ENCODE peak calls at places on chromosomes 6 and 20, in four cellular contexts. One of them, this sample, is unnamed.

GRCh38 chr6:160215232-160215631 is 43.4 kb downstream of the SLC22A2 start:
- DNase-seq in mesenchymal stem cell: no peak
- DNase-seq in IMR-90: no peak
- DNase-seq in neuronal stem cell: no peak
- DNase-seq in this sample: no peak

GRCh38 chr20:53157443-53158408 is 185.6 kb downstream of the TSHZ2 start:
- DNase-seq in neuronal stem cell: peak
- DNase-seq in IMR-90: peak
- DNase-seq in mesenchymal stem cell: peak
- DNase-seq in this sample: peak

GRCh38 chr6:42142118-42142835 is at the start of gene C6orf132:
- DNase-seq in neuronal stem cell: no peak
- DNase-seq in IMR-90: no peak
- DNase-seq in mesenchymal stem cell: peak
- DNase-seq in this sample: peak

GRCh38 chr6:18148304-18149025 is 6.4 kb downstream of the TPMT start:
- DNase-seq in neuronal stem cell: no peak
- DNase-seq in mesenchymal stem cell: peak
- DNase-seq in IMR-90: peak
- DNase-seq in this sample: no peak

GRCh38 chr6:80742481-80742880 is 636.0 kb downstream of the BCKDHB start:
- DNase-seq in mesenchymal stem cell: peak
- DNase-seq in IMR-90: peak
- DNase-seq in neuronal stem cell: no peak
- DNase-seq in this sample: no peak

GRCh38 chr6:44771647-44772415 is 384.3 kb downstream of the CDC5L start:
- DNase-seq in neuronal stem cell: no peak
- DNase-seq in mesenchymal stem cell: no peak
- DNase-seq in IMR-90: no peak
- DNase-seq in this sample: peak

GRCh38 chr6:75619230-75619899 is 17.7 kb downstream of the SENP6 start:
- DNase-seq in neuronal stem cell: no peak
- DNase-seq in mesenchymal stem cell: no peak
- DNase-seq in IMR-90: peak
- DNase-seq in this sample: no peak

GRCh38 chr20:51562334-51563140 is 20.0 kb upstream of the NFATC2 start:
- DNase-seq in IMR-90: peak
- DNase-seq in neuronal stem cell: peak
- DNase-seq in mesenchymal stem cell: peak
- DNase-seq in this sample: peak

GRCh38 chr20:37816003-37816402 is 86.9 kb upstream of the VSTM2L start:
- DNase-seq in neuronal stem cell: no peak
- DNase-seq in mesenchymal stem cell: no peak
- DNase-seq in IMR-90: no peak
- DNase-seq in this sample: no peak

GRCh38 chr6:154914288-154914687 is 80.8 kb upstream of the TIAM2 start:
- DNase-seq in IMR-90: no peak
- DNase-seq in mesenchymal stem cell: no peak
- DNase-seq in neuronal stem cell: no peak
- DNase-seq in this sample: no peak

GRCh38 chr6:118725944-118726343 is 74.6 kb upstream of the CEP85L start:
- DNase-seq in IMR-90: no peak
- DNase-seq in neuronal stem cell: no peak
- DNase-seq in mesenchymal stem cell: no peak
- DNase-seq in this sample: no peak

GRCh38 chr20:38270869-38271608 is 10.5 kb upstream of the KIAA1755 start:
- DNase-seq in mesenchymal stem cell: peak
- DNase-seq in IMR-90: peak
- DNase-seq in neuronal stem cell: no peak
- DNase-seq in this sample: no peak

GRCh38 chr6:56593801-56594318 is 48.8 kb downstream of the DST start:
- DNase-seq in mesenchymal stem cell: no peak
- DNase-seq in neuronal stem cell: no peak
- DNase-seq in IMR-90: peak
- DNase-seq in this sample: no peak

GRCh38 chr6:26743157-26743821 is 83.7 kb upstream of the ZNF322 start:
- DNase-seq in mesenchymal stem cell: peak
- DNase-seq in IMR-90: peak
- DNase-seq in neuronal stem cell: peak
- DNase-seq in this sample: peak

GRCh38 chr6:170223718-170224693 is 66.9 kb downstream of the DLL1 start:
- DNase-seq in neuronal stem cell: no peak
- DNase-seq in IMR-90: no peak
- DNase-seq in mesenchymal stem cell: no peak
- DNase-seq in this sample: no peak

GRCh38 chr6:69984506-69984905 is 118.2 kb downstream of the COL19A1 start:
- DNase-seq in IMR-90: no peak
- DNase-seq in neuronal stem cell: no peak
- DNase-seq in mesenchymal stem cell: no peak
- DNase-seq in this sample: no peak

GRCh38 chr6:132768051-132768517 is 10.4 kb upstream of the VNN2 start:
- DNase-seq in IMR-90: no peak
- DNase-seq in mesenchymal stem cell: peak
- DNase-seq in neuronal stem cell: peak
- DNase-seq in this sample: peak

GRCh38 chr6:16929814-16930213 is 168.6 kb upstream of the ATXN1 start:
- DNase-seq in IMR-90: peak
- DNase-seq in neuronal stem cell: no peak
- DNase-seq in mesenchymal stem cell: peak
- DNase-seq in this sample: no peak

GRCh38 chr6:136922680-136922996 is 537 bp downstream of the SLC35D3 start:
- DNase-seq in neuronal stem cell: no peak
- DNase-seq in IMR-90: no peak
- DNase-seq in mesenchymal stem cell: no peak
- DNase-seq in this sample: no peak

GRCh38 chr6:52263709-52264320 is 19.5 kb upstream of the IL17F start:
- DNase-seq in neuronal stem cell: peak
- DNase-seq in mesenchymal stem cell: peak
- DNase-seq in IMR-90: peak
- DNase-seq in this sample: peak

GRCh38 chr6:26452631-26453030 is 5.1 kb upstream of the BTN2A1 start:
- DNase-seq in neuronal stem cell: no peak
- DNase-seq in IMR-90: no peak
- DNase-seq in mesenchymal stem cell: no peak
- DNase-seq in this sample: no peak

GRCh38 chr20:21715193-21715881 is 9.9 kb downstream of the PAX1 start:
- DNase-seq in IMR-90: no peak
- DNase-seq in neuronal stem cell: no peak
- DNase-seq in mesenchymal stem cell: no peak
- DNase-seq in this sample: no peak

GRCh38 chr20:21712443-21713059 is 7.1 kb downstream of the PAX1 start:
- DNase-seq in mesenchymal stem cell: no peak
- DNase-seq in neuronal stem cell: no peak
- DNase-seq in IMR-90: no peak
- DNase-seq in this sample: no peak

GRCh38 chr20:21713901-21714296 is 8.4 kb downstream of the PAX1 start:
- DNase-seq in mesenchymal stem cell: no peak
- DNase-seq in IMR-90: no peak
- DNase-seq in neuronal stem cell: no peak
- DNase-seq in this sample: peak

GRCh38 chr20:21714297-21715192 is 9.1 kb downstream of the PAX1 start:
- DNase-seq in IMR-90: no peak
- DNase-seq in mesenchymal stem cell: no peak
- DNase-seq in neuronal stem cell: no peak
- DNase-seq in this sample: peak

GRCh38 chr20:21713470-21713869 is 8.0 kb downstream of the PAX1 start:
- DNase-seq in neuronal stem cell: no peak
- DNase-seq in mesenchymal stem cell: no peak
- DNase-seq in IMR-90: no peak
- DNase-seq in this sample: no peak
- H4K91ac ChIP-seq in neuronal stem cell: no peak
- H4K91ac ChIP-seq in mesenchymal stem cell: no peak
- H4K91ac ChIP-seq in IMR-90: no peak
- H4K91ac ChIP-seq in this sample: no peak

DNA sequence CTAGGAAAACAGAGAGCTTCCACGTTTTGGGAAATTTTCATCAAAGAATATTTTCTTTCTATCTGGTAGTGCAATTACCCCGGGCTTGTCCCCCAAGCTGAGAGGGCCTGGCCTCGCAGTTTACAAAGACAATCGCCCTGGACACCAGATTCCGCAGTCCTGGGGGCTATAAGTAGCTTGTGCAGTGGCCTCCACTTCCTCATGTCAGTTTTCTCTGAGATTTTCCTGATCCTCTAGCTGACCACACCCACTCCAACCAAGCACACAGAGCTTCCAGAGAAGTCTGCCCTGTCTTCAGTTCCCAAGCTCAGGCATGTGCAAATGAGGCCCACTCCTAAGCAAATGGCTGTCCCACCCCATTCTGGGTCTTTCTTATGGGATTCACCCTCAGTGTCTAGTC is 245.3 kb downstream of the MAFB start:
- DNase-seq in neuronal stem cell: no peak
- DNase-seq in mesenchymal stem cell: peak
- DNase-seq in IMR-90: no peak
- DNase-seq in this sample: no peak
- H4K91ac ChIP-seq in neuronal stem cell: no peak
- H4K91ac ChIP-seq in mesenchymal stem cell: no peak
- H4K91ac ChIP-seq in IMR-90: no peak
- H4K91ac ChIP-seq in this sample: no peak

GRCh38 chr20:50039706-50040431 is 57.1 kb downstream of the SNAI1 start:
- DNase-seq in neuronal stem cell: no peak
- DNase-seq in IMR-90: no peak
- DNase-seq in mesenchymal stem cell: no peak
- DNase-seq in this sample: no peak
- H4K91ac ChIP-seq in neuronal stem cell: no peak
- H4K91ac ChIP-seq in IMR-90: no peak
- H4K91ac ChIP-seq in mesenchymal stem cell: no peak
- H4K91ac ChIP-seq in this sample: no peak

GRCh38 chr6:34572585-34572984 is 16.5 kb upstream of the SPDEF start:
- DNase-seq in mesenchymal stem cell: no peak
- DNase-seq in IMR-90: no peak
- DNase-seq in neuronal stem cell: no peak
- DNase-seq in this sample: no peak

GRCh38 chr6:34570066-34570833 is 14.1 kb upstream of the SPDEF start:
- DNase-seq in neuronal stem cell: no peak
- DNase-seq in IMR-90: no peak
- DNase-seq in mesenchymal stem cell: no peak
- DNase-seq in this sample: no peak

GRCh38 chr6:34573567-34574183 is 17.5 kb upstream of the SPDEF start:
- DNase-seq in mesenchymal stem cell: no peak
- DNase-seq in IMR-90: no peak
- DNase-seq in neuronal stem cell: no peak
- DNase-seq in this sample: no peak

GRCh38 chr6:34571388-34571787 is 15.3 kb upstream of the SPDEF start:
- DNase-seq in neuronal stem cell: no peak
- DNase-seq in IMR-90: no peak
- DNase-seq in mesenchymal stem cell: no peak
- DNase-seq in this sample: no peak

DNA sequence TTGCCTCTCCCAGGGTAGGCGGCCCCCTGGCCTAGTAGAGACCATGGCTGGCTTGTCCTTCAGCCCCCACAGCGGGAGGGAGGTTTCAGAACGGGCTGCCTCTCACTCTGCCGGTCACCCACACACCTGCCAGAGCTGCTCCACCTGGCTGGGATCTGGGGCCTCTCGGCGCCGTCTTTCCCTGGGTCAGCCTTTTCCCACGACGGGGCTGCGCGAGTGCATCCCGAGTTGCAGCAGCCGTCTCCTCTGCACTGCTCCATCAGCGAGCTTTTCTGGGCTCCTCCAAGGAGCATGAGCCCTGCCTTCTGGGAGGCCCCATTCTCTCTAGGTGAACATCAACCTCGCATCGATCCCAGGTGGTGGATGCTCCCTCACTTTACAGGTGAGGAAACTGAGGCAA is 15.9 kb upstream of the SPDEF start:
- DNase-seq in neuronal stem cell: no peak
- DNase-seq in mesenchymal stem cell: no peak
- DNase-seq in IMR-90: no peak
- DNase-seq in this sample: no peak
- H4K91ac ChIP-seq in neuronal stem cell: no peak
- H4K91ac ChIP-seq in mesenchymal stem cell: no peak
- H4K91ac ChIP-seq in IMR-90: no peak
- H4K91ac ChIP-seq in this sample: no peak

DNA sequence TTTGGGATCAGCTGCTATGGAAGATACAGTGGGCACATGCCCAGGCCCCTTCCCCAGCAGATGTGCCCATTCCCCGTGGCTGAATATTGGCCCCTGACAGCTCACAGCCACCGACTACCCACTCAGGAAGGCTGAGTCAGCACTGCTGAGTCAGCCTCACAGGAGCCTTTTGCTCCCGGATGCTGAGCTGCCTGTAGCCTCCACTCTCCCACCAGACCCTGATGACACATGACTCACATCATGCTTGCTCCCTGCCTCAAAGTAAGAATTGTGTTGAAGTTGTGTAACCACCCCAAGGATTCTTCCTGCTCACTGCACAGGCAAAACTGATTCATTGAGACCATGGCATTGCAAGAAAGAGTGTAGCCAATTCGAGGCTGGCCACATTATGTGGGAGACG is 556.8 kb upstream of the CDH4 start:
- DNase-seq in neuronal stem cell: no peak
- DNase-seq in mesenchymal stem cell: peak
- DNase-seq in IMR-90: peak
- DNase-seq in this sample: no peak
- H4K91ac ChIP-seq in neuronal stem cell: no peak
- H4K91ac ChIP-seq in mesenchymal stem cell: no peak
- H4K91ac ChIP-seq in IMR-90: no peak
- H4K91ac ChIP-seq in this sample: no peak

DNA sequence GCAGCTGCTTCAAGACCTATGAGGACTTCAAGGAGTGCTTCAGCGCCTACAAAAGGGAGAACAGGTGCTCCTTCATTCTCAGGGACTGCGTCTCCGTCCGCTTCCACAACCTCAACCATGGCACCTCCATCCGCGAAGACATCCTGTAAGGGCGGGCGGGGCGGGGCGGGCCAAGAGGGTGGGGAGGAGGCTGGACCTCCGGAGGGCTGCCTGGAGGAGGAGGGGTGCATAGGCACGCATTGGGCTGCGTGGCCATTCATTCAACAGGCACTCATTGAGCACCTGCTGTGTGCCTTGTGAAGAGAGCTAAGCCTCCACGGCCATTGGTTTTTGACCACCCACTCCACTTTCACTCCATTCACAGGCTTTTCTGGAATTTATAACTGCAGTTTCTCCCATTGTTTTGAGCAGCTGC is 429 bp downstream of the ZSWIM3 start:
- DNase-seq in neuronal stem cell: no peak
- DNase-seq in mesenchymal stem cell: no peak
- DNase-seq in IMR-90: no peak
- DNase-seq in this sample: peak
- H4K91ac ChIP-seq in neuronal stem cell: no peak
- H4K91ac ChIP-seq in mesenchymal stem cell: peak
- H4K91ac ChIP-seq in IMR-90: peak
- H4K91ac ChIP-seq in this sample: no peak

DNA sequence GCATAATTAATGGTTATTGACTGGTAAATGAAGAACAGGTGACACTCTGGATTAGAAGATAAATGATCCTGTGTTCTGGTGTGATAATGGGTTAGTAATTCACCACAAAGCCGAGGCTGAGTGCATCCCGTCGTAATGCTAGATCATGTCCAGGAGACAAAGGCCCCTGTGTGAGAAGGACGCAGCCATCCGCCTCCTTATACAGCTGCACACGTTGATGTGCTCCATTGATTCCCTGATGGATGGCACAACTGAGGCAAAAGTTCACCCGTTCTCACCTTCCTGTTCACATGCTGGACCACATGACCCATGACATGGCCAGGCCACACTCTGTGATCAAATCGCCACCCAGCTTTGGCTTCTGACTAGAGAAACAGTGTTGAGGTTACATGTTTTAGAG is 136.1 kb downstream of the FOXC1 start:
- DNase-seq in IMR-90: no peak
- DNase-seq in neuronal stem cell: no peak
- DNase-seq in mesenchymal stem cell: no peak
- DNase-seq in this sample: no peak
- H4K91ac ChIP-seq in IMR-90: no peak
- H4K91ac ChIP-seq in neuronal stem cell: no peak
- H4K91ac ChIP-seq in mesenchymal stem cell: no peak
- H4K91ac ChIP-seq in this sample: no peak